ENCODE peak calls at places on chromosomes 3 and 15, in nine cellular contexts. Y is endothelial cell, X is breast epithelium, V is right atrium auricular region, W is cardiac muscle cell, N is AG10803, A is HL-60, R is Calu3, M is brain microvascular endothelial cell. C is an unnamed sample.

GRCh38 chr15:33405096-33405495 is 94.3 kb downstream of the RYR3 start:
- DNase-seq in N (no peak), R (no peak), Y (no peak), A (no peak), W (no peak), X (no peak), V (no peak), M (no peak), C (no peak)

GRCh38 chr15:39144613-39145012 is 436.3 kb upstream of the THBS1 start:
- DNase-seq in V (no peak), A (no peak), Y (no peak), M (no peak), R (no peak), X (no peak), W (no peak), N (no peak), C (no peak)

GRCh38 chr3:186320862-186321568 is 41.0 kb downstream of the DGKG start:
- DNase-seq in Y (no peak), M (no peak), A (no peak), N (peak), X (no peak), V (no peak), W (no peak), R (no peak), C (no peak)

GRCh38 chr15:96252148-96252547 is 78.4 kb upstream of the NR2F2 start:
- DNase-seq in X (no peak), W (no peak), A (no peak), M (no peak), V (no peak), R (peak), N (peak), Y (no peak), C (no peak)

GRCh38 chr3:31417486-31417885 is 115.2 kb upstream of the STT3B start:
- DNase-seq in A (no peak), V (no peak), W (no peak), R (no peak), N (no peak), M (no peak), X (no peak), Y (no peak), C (no peak)

GRCh38 chr15:81166949-81167816 is 29.5 kb upstream of the IL16 start:
- DNase-seq in R (no peak), X (no peak), M (no peak), N (no peak), A (no peak), W (no peak), Y (no peak), V (no peak), C (no peak)

GRCh38 chr3:160403796-160404510 is 4.5 kb downstream of the SMC4 start:
- DNase-seq in V (no peak), A (no peak), R (no peak), M (no peak), N (no peak), X (no peak), Y (no peak), W (peak), C (no peak)

GRCh38 chr15:88954431-88955277 is 41.5 kb upstream of the MFGE8 start:
- DNase-seq in W (peak), N (peak), X (no peak), Y (no peak), V (no peak), R (no peak), A (no peak), M (peak), C (peak)

GRCh38 chr15:67130673-67131601 is 65.5 kb downstream of the SMAD3 start:
- DNase-seq in R (no peak), N (peak), A (no peak), W (peak), M (no peak), V (peak), X (no peak), Y (no peak), C (no peak)

GRCh38 chr15:74208901-74209559 is 6.4 kb upstream of the STRA6 start:
- DNase-seq in V (no peak), M (no peak), A (no peak), X (no peak), W (peak), N (peak), Y (no peak), R (no peak), C (peak)

GRCh38 chr3:195003006-195003892 is 267.7 kb downstream of the XXYLT1 start:
- DNase-seq in A (peak), X (peak), M (no peak), W (peak), N (peak), V (peak), R (no peak), Y (no peak), C (no peak)

GRCh38 chr3:53550005-53550620 is 55.7 kb downstream of the CACNA1D start:
- DNase-seq in W (no peak), A (no peak), V (no peak), M (no peak), Y (no peak), X (no peak), R (no peak), N (no peak), C (no peak)

GRCh38 chr15:55884223-55884622 is 109.2 kb downstream of the NEDD4 start:
- DNase-seq in N (peak), W (peak), Y (no peak), X (no peak), A (no peak), V (no peak), M (no peak), R (no peak), C (no peak)

GRCh38 chr3:179794355-179794754 is 141.5 kb downstream of the USP13 start:
- DNase-seq in N (no peak), Y (no peak), X (no peak), M (no peak), R (no peak), A (no peak), W (no peak), V (no peak), C (no peak)

GRCh38 chr15:82966671-82967071 is 14.2 kb upstream of the HOMER2 start:
- DNase-seq in R (no peak), Y (no peak), A (no peak), V (no peak), N (no peak), M (no peak), W (no peak), X (no peak), C (no peak)

GRCh38 chr3:158718490-158719170 is 13.6 kb downstream of the RARRES1 start:
- DNase-seq in W (peak), N (peak), R (peak), V (no peak), Y (no peak), A (no peak), M (peak), X (no peak), C (no peak)

GRCh38 chr15:36757189-36757814 is 177.9 kb downstream of the CDIN1 start:
- DNase-seq in R (no peak), M (peak), A (peak), X (no peak), N (no peak), W (peak), V (no peak), Y (no peak), C (no peak)

GRCh38 chr3:41053220-41053619 is 146.1 kb upstream of the CTNNB1 start:
- DNase-seq in R (no peak), W (no peak), N (no peak), Y (no peak), V (peak), X (peak), M (no peak), A (no peak), C (no peak)

GRCh38 chr3:112810561-112810960 is 36.1 kb downstream of the CD200R1L start:
- DNase-seq in V (no peak), A (no peak), W (no peak), Y (no peak), X (no peak), M (no peak), R (no peak), N (no peak), C (no peak)

GRCh38 chr3:195110647-195111321 is 160.2 kb downstream of the XXYLT1 start:
- DNase-seq in X (no peak), M (no peak), Y (no peak), W (peak), N (peak), V (peak), R (no peak), A (no peak), C (no peak)

GRCh38 chr3:137992592-137992991 is 17.4 kb upstream of the CLDN18 start:
- DNase-seq in M (no peak), R (no peak), A (no peak), W (peak), X (no peak), N (no peak), Y (no peak), V (no peak), C (no peak)

GRCh38 chr15:96887730-96888129 is 557.2 kb downstream of the NR2F2 start:
- DNase-seq in A (no peak), V (no peak), M (peak), W (no peak), R (no peak), N (no peak), Y (no peak), X (no peak), C (no peak)

GRCh38 chr15:74799843-74800558 is 12.6 kb upstream of the LMAN1L start:
- DNase-seq in A (peak), M (peak), W (peak), V (peak), R (peak), N (peak), Y (peak), X (peak), C (peak)

GRCh38 chr3:42839616-42840015 is 30.4 kb downstream of the ACKR2 start:
- DNase-seq in R (peak), Y (peak), A (peak), M (peak), W (peak), X (peak), V (no peak), N (peak), C (peak)

DNA sequence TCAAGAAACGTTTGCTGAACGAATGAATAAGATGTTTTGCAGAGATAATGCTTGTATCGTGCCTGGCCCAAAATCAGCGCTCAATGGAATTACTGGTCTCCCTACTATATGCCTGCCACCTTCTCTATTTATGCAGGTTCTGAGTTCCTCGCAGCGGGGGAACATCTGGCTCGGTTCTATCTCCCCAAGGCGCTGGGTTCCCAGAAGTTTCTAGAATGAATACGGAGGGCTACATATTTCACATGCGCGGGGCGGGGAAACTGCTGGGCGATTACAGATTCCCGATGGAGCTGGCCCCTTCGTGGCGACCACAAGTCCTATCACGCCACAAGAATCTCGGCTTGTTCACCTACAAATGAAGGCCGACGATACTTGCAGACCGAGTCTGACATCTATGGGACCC is 411 bp upstream of the EIF2B5 start:
- DNase-seq in N (no peak), W (no peak), Y (no peak), A (no peak), V (no peak), R (no peak), M (no peak), X (peak), C (no peak)
- TF ChIP-seq CTCF in N (no peak), W (no peak), Y (no peak), A (no peak), V (no peak), R (no peak), M (no peak), X (no peak), C (no peak)

DNA sequence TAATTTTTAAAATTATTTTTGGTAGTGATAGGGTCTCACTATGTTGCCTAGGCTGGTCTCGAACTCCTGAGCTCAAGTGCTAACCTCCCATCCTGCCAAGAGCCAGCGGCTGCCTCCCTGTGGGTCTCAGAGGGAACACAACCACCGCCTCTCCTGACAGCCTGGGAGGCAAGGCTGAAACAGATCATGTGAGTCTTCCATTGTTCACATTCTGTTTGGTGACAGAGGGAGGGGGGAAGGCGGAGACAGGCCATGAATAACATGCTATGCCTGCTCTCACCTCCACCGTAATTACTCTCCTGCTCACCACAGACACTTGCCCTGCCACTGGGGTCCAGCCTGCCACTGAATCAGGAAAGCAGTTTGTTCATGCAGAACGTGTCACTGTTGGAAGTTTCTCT is 78.3 kb upstream of the RASGRF1 start:
- DNase-seq in X (no peak), V (peak), R (peak), W (peak), A (no peak), Y (peak), N (no peak), M (peak), C (peak)
- TF ChIP-seq CTCF in X (no peak), V (no peak), R (no peak), W (no peak), A (no peak), Y (no peak), N (no peak), M (peak), C (peak)

GRCh38 chr15:26294062-26294689 is 431.0 kb upstream of the ATP10A start:
- DNase-seq in A (no peak), R (no peak), Y (no peak), V (no peak), W (no peak), M (no peak), N (no peak), X (no peak), C (peak)
- TF ChIP-seq CTCF in A (no peak), R (no peak), Y (no peak), V (peak), W (no peak), M (no peak), N (no peak), X (no peak), C (no peak)

GRCh38 chr15:49606594-49606993 is 14.0 kb downstream of the FAM227B start:
- DNase-seq in R (no peak), V (no peak), M (no peak), X (no peak), N (no peak), Y (no peak), A (no peak), W (peak), C (no peak)
- TF ChIP-seq CTCF in R (no peak), V (no peak), M (peak), X (no peak), N (peak), Y (no peak), A (no peak), W (no peak), C (no peak)

DNA sequence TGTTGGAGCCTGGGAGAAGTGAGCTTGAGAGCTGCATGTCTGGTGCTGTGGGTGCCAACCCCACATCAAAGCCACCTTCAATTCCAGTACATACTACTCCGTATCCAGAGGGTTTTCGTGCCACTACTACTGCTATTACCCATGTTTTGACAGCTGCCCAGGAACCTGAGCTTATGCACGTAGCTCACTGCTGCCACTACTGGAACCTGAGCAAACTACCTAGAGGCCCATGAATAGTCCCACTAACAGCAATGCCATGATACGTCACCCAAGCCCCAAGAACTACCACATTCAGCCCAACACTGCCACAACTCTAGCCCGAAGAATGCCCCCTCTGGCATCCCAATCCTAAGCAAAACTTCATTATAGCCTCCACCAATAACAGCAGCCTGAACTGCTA is 215.2 kb upstream of the BCHE start:
- DNase-seq in M (no peak), N (no peak), R (no peak), Y (no peak), V (no peak), W (no peak), X (no peak), A (no peak), C (no peak)
- TF ChIP-seq CTCF in M (no peak), N (no peak), R (no peak), Y (no peak), V (no peak), W (no peak), X (no peak), A (no peak), C (no peak)

GRCh38 chr3:141231923-141232861 is 567 bp downstream of the PXYLP1 start:
- DNase-seq in V (no peak), R (peak), Y (peak), A (no peak), X (peak), N (no peak), W (peak), M (no peak), C (peak)
- TF ChIP-seq CTCF in V (peak), R (no peak), Y (no peak), A (no peak), X (no peak), N (no peak), W (no peak), M (no peak), C (no peak)